ENCODE peak calls at places on chromosomes 12 and 14, in ten cellular contexts. O is fibroblast of the aortic adventitia, M is AG10803, P is SJSA1, E is tibial artery, G is mucosa of descending colon, Y is esophagus squamous epithelium, C is sigmoid colon, T is HL-60, W is colonic mucosa. J is an unnamed sample.

GRCh38 chr14:93281937-93282336 is 50.9 kb downstream of the BTBD7 start:
- DNase-seq in O (peak; percentile 16), M (no peak), P (no peak), E (no peak), G (no peak), Y (no peak), C (no peak), T (no peak), W (no peak), J (no peak)

GRCh38 chr12:79689477-79690155 is 1.1 kb downstream of the PAWR start:
- DNase-seq in O (peak; percentile 50), M (peak; percentile 49), P (peak; percentile 49), E (peak; percentile 69), G (peak; percentile 73), Y (no peak), C (no peak), T (peak; percentile 34), W (peak; percentile 68), J (peak; percentile 54)

GRCh38 chr12:3241621-3242020 is 164.4 kb downstream of the TSPAN9 start:
- DNase-seq in O (no peak), M (no peak), P (no peak), E (no peak), G (no peak), Y (no peak), C (no peak), T (no peak), W (no peak), J (no peak)

GRCh38 chr12:14153803-14154202 is 172.4 kb upstream of the GRIN2B start:
- DNase-seq in O (no peak), M (no peak), P (no peak), E (no peak), G (no peak), Y (no peak), C (no peak), T (no peak), W (no peak), J (no peak)

GRCh38 chr12:39127401-39127800 is 222.0 kb upstream of the CPNE8 start:
- DNase-seq in O (peak; percentile 20), M (peak; percentile 2), P (peak; percentile 42), E (no peak), G (no peak), Y (no peak), C (no peak), T (no peak), W (peak; percentile 43), J (peak; percentile 35)

GRCh38 chr14:93301821-93302447 is 30.9 kb downstream of the BTBD7 start:
- DNase-seq in O (no peak), M (peak; percentile 31), P (no peak), E (no peak), G (no peak), Y (no peak), C (no peak), T (no peak), W (no peak), J (no peak)

GRCh38 chr12:108425238-108425795 is 86.2 kb upstream of the CMKLR1 start:
- DNase-seq in O (no peak), M (peak; percentile 9), P (no peak), E (no peak), G (no peak), Y (no peak), C (no peak), T (no peak), W (no peak), J (no peak)

GRCh38 chr12:52086944-52087835 is 7.7 kb downstream of the SMIM41 start:
- DNase-seq in O (no peak), M (no peak), P (no peak), E (no peak), G (no peak), Y (no peak), C (no peak), T (no peak), W (no peak), J (no peak)

GRCh38 chr14:74804219-74804825 is 41.2 kb downstream of the YLPM1 start:
- DNase-seq in O (peak; percentile 72), M (peak; percentile 74), P (no peak), E (no peak), G (no peak), Y (no peak), C (no peak), T (peak; percentile 13), W (no peak), J (peak; percentile 37)

GRCh38 chr12:27998170-27999110 is 25.9 kb upstream of the PTHLH start:
- DNase-seq in O (no peak), M (no peak), P (no peak), E (no peak), G (no peak), Y (no peak), C (no peak), T (no peak), W (no peak), J (no peak)

GRCh38 chr12:27525373-27525772 is 1.4 kb downstream of the PPFIBP1 start:
- DNase-seq in O (peak; percentile 85), M (peak; percentile 77), P (no peak), E (no peak), G (no peak), Y (no peak), C (peak; percentile 72), T (no peak), W (peak; percentile 31), J (peak; percentile 19)

GRCh38 chr12:1814266-1814665 is 6.1 kb upstream of the LRTM2 start:
- DNase-seq in O (no peak), M (no peak), P (no peak), E (no peak), G (no peak), Y (no peak), C (no peak), T (peak; percentile 40), W (no peak), J (no peak)

GRCh38 chr12:7019043-7019569 is 830 bp upstream of the LPCAT3 start:
- DNase-seq in O (peak; percentile 12), M (no peak), P (no peak), E (no peak), G (no peak), Y (no peak), C (no peak), T (no peak), W (no peak), J (peak; percentile 20)

GRCh38 chr14:85423889-85424288 is 106.1 kb upstream of the FLRT2 start:
- DNase-seq in O (no peak), M (no peak), P (no peak), E (no peak), G (no peak), Y (no peak), C (no peak), T (no peak), W (no peak), J (no peak)
- H3K4me3 ChIP-seq in O (no peak overlapping the region), M (no peak overlapping the region), P (no peak overlapping the region), E (no peak overlapping the region), G (no peak overlapping the region), Y (no peak overlapping the region), C (no peak overlapping the region), T (no peak overlapping the region), W (no peak overlapping the region), J (no peak overlapping the region)

DNA sequence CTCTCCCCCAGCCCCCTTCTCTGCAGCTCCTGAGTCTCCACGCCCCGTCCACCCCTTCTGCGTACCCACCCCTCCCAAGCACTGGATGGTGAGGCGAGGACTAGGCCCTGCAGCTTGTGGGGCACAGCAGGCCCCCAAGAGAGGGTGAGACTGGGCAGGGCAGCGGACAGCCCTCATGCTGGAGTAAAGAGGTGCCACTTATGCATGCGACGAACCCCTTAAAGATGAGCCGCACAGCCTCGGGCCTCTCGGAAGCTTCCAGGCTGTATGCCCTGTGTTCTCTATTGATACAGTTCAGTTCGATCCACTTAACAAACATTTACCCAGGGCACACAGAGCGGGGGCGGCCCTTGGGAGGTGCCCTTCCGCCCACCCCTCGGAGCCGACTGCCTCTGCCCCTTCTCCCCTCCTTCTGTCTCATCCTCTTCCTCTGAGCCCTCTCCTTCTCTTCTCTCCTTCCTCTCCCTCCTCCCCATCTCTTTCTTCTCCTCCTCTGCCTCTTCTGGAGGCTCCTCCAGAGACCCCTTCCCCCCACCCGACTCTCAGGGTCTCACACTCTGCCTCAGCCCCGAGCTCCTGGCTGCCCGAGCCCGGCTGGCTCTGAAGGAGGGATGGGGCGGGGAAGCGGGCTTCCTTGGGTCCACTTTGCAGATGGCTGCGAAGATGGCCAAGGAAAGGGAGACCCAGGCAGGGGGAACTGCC is 32.7 kb upstream of the DLK1 start:
- DNase-seq in O (no peak), M (no peak), P (no peak), E (no peak), G (no peak), Y (no peak), C (no peak), T (no peak), W (no peak), J (no peak)
- H3K4me3 ChIP-seq in O (no peak overlapping the region), M (no peak overlapping the region), P (no peak overlapping the region), E (no peak overlapping the region), G (no peak overlapping the region), Y (no peak overlapping the region), C (no peak overlapping the region), T (no peak overlapping the region), W (no peak overlapping the region), J (no peak overlapping the region)

GRCh38 chr12:72272731-72273498 is 745 bp downstream of the TRHDE start:
- DNase-seq in O (no peak), M (no peak), P (peak; percentile 52), E (peak; percentile 60), G (peak; percentile 24), Y (no peak), C (no peak), T (no peak), W (peak; percentile 14), J (no peak)

GRCh38 chr12:72274926-72275325 is 2.8 kb downstream of the TRHDE start:
- DNase-seq in O (peak; percentile 24), M (peak; percentile 76), P (no peak), E (no peak), G (no peak), Y (no peak), C (no peak), T (no peak), W (no peak), J (no peak)

GRCh38 chr12:72271741-72272661 is at the start of gene TRHDE:
- DNase-seq in O (peak; percentile 18), M (peak; percentile 47), P (peak; percentile 62), E (peak; percentile 70), G (no peak), Y (no peak), C (peak; percentile 64), T (peak; percentile 9), W (peak; percentile 16), J (peak; percentile 5)

GRCh38 chr12:72273851-72274284 is 1.7 kb downstream of the TRHDE start:
- DNase-seq in O (no peak), M (no peak), P (peak; percentile 52), E (no peak), G (no peak), Y (no peak), C (no peak), T (no peak), W (no peak), J (no peak)

DNA sequence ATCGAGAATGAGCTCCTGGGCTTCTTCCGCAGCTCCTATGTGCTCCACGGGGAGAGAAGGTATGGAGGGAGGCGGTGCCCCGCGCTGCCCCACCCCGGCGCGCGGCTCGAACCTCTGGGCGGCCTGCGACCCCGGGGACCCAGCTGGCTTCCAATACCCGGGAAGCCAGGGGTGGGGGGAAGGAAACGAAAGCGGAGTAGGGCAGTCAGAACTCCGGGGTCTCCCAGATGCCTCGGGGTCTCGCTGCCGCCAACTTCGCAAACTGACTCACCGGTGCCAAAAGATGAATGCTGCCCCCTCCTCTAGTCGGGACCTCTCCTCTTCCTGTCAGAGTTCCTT is 1.3 kb downstream of the TRHDE start:
- DNase-seq in O (no peak), M (no peak), P (peak; percentile 41), E (no peak), G (no peak), Y (no peak), C (no peak), T (no peak), W (no peak), J (no peak)
- H3K4me3 ChIP-seq in O (peak overlapping the region; percentile 48), M (peak overlapping the region; percentile 71), P (peak overlapping the region; percentile 75), E (peak overlapping the region; percentile 71), G (no peak overlapping the region), Y (peak overlapping the region; percentile 55), C (peak overlapping the region; percentile 61), T (peak overlapping the region; percentile 52), W (no peak overlapping the region), J (no peak overlapping the region)

GRCh38 chr12:55746147-55746912 is 3.4 kb downstream of the GDF11 start:
- DNase-seq in O (peak; percentile 40), M (no peak), P (no peak), E (no peak), G (no peak), Y (no peak), C (peak; percentile 4), T (no peak), W (no peak), J (no peak)
- H3K4me3 ChIP-seq in O (peak overlapping the region; percentile 13), M (no peak overlapping the region), P (no peak overlapping the region), E (no peak overlapping the region), G (no peak overlapping the region), Y (no peak overlapping the region), C (no peak overlapping the region), T (no peak overlapping the region), W (no peak overlapping the region), J (no peak overlapping the region)

J was measured in small intestine.